ENCODE peak calls at places on chromosomes 3 and 15, in ten cellular contexts. One of them, this sample, is unnamed.

GRCh38 chr15:34338347-34338746 is 766 bp upstream of the SLC12A6 start:
- DNase-seq in fibroblast of pulmonary artery: no peak
- DNase-seq in breast epithelium: no peak
- DNase-seq in natural killer cell: no peak
- DNase-seq in GM12865: no peak
- DNase-seq in cardiac muscle cell: no peak
- DNase-seq in WTC11: no peak
- DNase-seq in PC-9: no peak
- DNase-seq in lower lobe of right lung: no peak
- DNase-seq in progenitor cell of endocrine pancreas: no peak
- DNase-seq in this sample: no peak

GRCh38 chr15:65792988-65793812 is 1.1 kb upstream of the DENND4A start:
- DNase-seq in fibroblast of pulmonary artery: no peak
- DNase-seq in breast epithelium: no peak
- DNase-seq in natural killer cell: no peak
- DNase-seq in GM12865: no peak
- DNase-seq in cardiac muscle cell: no peak
- DNase-seq in WTC11: no peak
- DNase-seq in PC-9: no peak
- DNase-seq in lower lobe of right lung: no peak
- DNase-seq in progenitor cell of endocrine pancreas: no peak
- DNase-seq in this sample: no peak

GRCh38 chr15:34436956-34437442 is 609 bp downstream of the GOLGA8A start:
- DNase-seq in fibroblast of pulmonary artery: peak
- DNase-seq in breast epithelium: no peak
- DNase-seq in natural killer cell: peak
- DNase-seq in GM12865: peak
- DNase-seq in cardiac muscle cell: peak
- DNase-seq in WTC11: peak
- DNase-seq in PC-9: no peak
- DNase-seq in lower lobe of right lung: peak
- DNase-seq in progenitor cell of endocrine pancreas: peak
- DNase-seq in this sample: peak

GRCh38 chr3:101963902-101964362 is 114.6 kb downstream of the NFKBIZ start:
- DNase-seq in fibroblast of pulmonary artery: peak
- DNase-seq in breast epithelium: no peak
- DNase-seq in natural killer cell: no peak
- DNase-seq in GM12865: no peak
- DNase-seq in cardiac muscle cell: peak
- DNase-seq in WTC11: no peak
- DNase-seq in PC-9: peak
- DNase-seq in lower lobe of right lung: no peak
- DNase-seq in progenitor cell of endocrine pancreas: no peak
- DNase-seq in this sample: no peak

GRCh38 chr3:29441422-29441821 is 160.6 kb downstream of the RBMS3 start:
- DNase-seq in fibroblast of pulmonary artery: no peak
- DNase-seq in breast epithelium: no peak
- DNase-seq in natural killer cell: no peak
- DNase-seq in GM12865: no peak
- DNase-seq in cardiac muscle cell: no peak
- DNase-seq in WTC11: no peak
- DNase-seq in PC-9: no peak
- DNase-seq in lower lobe of right lung: no peak
- DNase-seq in progenitor cell of endocrine pancreas: no peak
- DNase-seq in this sample: no peak

GRCh38 chr3:4410174-4410573 is 56.9 kb downstream of the SUMF1 start:
- DNase-seq in fibroblast of pulmonary artery: peak
- DNase-seq in breast epithelium: no peak
- DNase-seq in natural killer cell: no peak
- DNase-seq in GM12865: peak
- DNase-seq in cardiac muscle cell: no peak
- DNase-seq in WTC11: no peak
- DNase-seq in PC-9: no peak
- DNase-seq in lower lobe of right lung: no peak
- DNase-seq in progenitor cell of endocrine pancreas: no peak
- DNase-seq in this sample: no peak

GRCh38 chr3:178618907-178619306 is 82.7 kb downstream of the KCNMB2 start:
- DNase-seq in fibroblast of pulmonary artery: no peak
- DNase-seq in breast epithelium: no peak
- DNase-seq in natural killer cell: no peak
- DNase-seq in GM12865: no peak
- DNase-seq in cardiac muscle cell: no peak
- DNase-seq in WTC11: no peak
- DNase-seq in PC-9: no peak
- DNase-seq in lower lobe of right lung: no peak
- DNase-seq in progenitor cell of endocrine pancreas: no peak
- DNase-seq in this sample: no peak

GRCh38 chr15:63070681-63071129 is 28.2 kb downstream of the TPM1 start:
- DNase-seq in fibroblast of pulmonary artery: peak
- DNase-seq in breast epithelium: no peak
- DNase-seq in natural killer cell: no peak
- DNase-seq in GM12865: peak
- DNase-seq in cardiac muscle cell: no peak
- DNase-seq in WTC11: no peak
- DNase-seq in PC-9: no peak
- DNase-seq in lower lobe of right lung: no peak
- DNase-seq in progenitor cell of endocrine pancreas: no peak
- DNase-seq in this sample: no peak

GRCh38 chr3:112671930-112672715 is 31.2 kb upstream of the CCDC80 start:
- DNase-seq in fibroblast of pulmonary artery: peak
- DNase-seq in breast epithelium: no peak
- DNase-seq in natural killer cell: no peak
- DNase-seq in GM12865: no peak
- DNase-seq in cardiac muscle cell: peak
- DNase-seq in WTC11: no peak
- DNase-seq in PC-9: peak
- DNase-seq in lower lobe of right lung: no peak
- DNase-seq in progenitor cell of endocrine pancreas: no peak
- DNase-seq in this sample: no peak

GRCh38 chr3:160395297-160395696 is 3.7 kb downstream of the IFT80 start:
- DNase-seq in fibroblast of pulmonary artery: peak
- DNase-seq in breast epithelium: no peak
- DNase-seq in natural killer cell: no peak
- DNase-seq in GM12865: no peak
- DNase-seq in cardiac muscle cell: peak
- DNase-seq in WTC11: no peak
- DNase-seq in PC-9: no peak
- DNase-seq in lower lobe of right lung: no peak
- DNase-seq in progenitor cell of endocrine pancreas: no peak
- DNase-seq in this sample: no peak

DNA sequence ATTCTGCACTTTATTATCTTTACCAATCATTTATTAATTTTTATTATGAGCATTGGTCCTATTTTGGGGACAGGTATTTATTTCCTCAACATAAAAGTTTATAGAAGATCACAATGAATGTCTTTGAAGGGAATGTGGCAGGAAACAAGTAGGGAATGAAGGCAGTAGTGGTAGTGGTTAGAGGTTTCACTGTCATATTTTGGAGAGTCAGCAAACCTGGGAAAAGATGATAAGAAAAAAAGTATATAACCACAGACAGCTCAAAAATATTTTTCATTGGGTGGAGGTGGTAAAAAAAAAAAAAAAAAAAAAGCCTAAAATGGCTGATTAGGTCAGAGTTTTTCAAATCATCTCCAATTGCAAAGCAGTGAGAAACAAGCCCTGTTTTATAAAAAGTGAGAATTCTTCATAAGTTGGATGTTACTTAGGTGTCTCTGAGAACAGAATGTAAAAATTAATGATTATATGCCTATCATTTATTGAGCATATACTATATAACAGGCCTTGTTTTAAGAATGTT is 400.0 kb downstream of the LSAMP start:
- DNase-seq in fibroblast of pulmonary artery: no peak
- DNase-seq in breast epithelium: no peak
- DNase-seq in natural killer cell: no peak
- DNase-seq in GM12865: no peak
- DNase-seq in cardiac muscle cell: no peak
- DNase-seq in WTC11: no peak
- DNase-seq in PC-9: no peak
- DNase-seq in lower lobe of right lung: no peak
- DNase-seq in progenitor cell of endocrine pancreas: no peak
- DNase-seq in this sample: no peak
- TF ChIP-seq CTCF in fibroblast of pulmonary artery: no peak
- TF ChIP-seq CTCF in breast epithelium: no peak
- TF ChIP-seq CTCF in natural killer cell: no peak
- TF ChIP-seq CTCF in GM12865: no peak
- TF ChIP-seq CTCF in cardiac muscle cell: no peak
- TF ChIP-seq CTCF in WTC11: no peak
- TF ChIP-seq CTCF in PC-9: no peak
- TF ChIP-seq CTCF in lower lobe of right lung: no peak
- TF ChIP-seq CTCF in progenitor cell of endocrine pancreas: no peak
- TF ChIP-seq CTCF in this sample: no peak

GRCh38 chr3:49566312-49566711 is 12.0 kb downstream of the BSN start:
- DNase-seq in fibroblast of pulmonary artery: peak
- DNase-seq in breast epithelium: no peak
- DNase-seq in natural killer cell: no peak
- DNase-seq in GM12865: peak
- DNase-seq in cardiac muscle cell: no peak
- DNase-seq in WTC11: no peak
- DNase-seq in PC-9: no peak
- DNase-seq in lower lobe of right lung: no peak
- DNase-seq in progenitor cell of endocrine pancreas: no peak
- DNase-seq in this sample: no peak
- TF ChIP-seq CTCF in fibroblast of pulmonary artery: peak
- TF ChIP-seq CTCF in breast epithelium: no peak
- TF ChIP-seq CTCF in natural killer cell: no peak
- TF ChIP-seq CTCF in GM12865: peak
- TF ChIP-seq CTCF in cardiac muscle cell: peak
- TF ChIP-seq CTCF in WTC11: no peak
- TF ChIP-seq CTCF in PC-9: peak
- TF ChIP-seq CTCF in lower lobe of right lung: no peak
- TF ChIP-seq CTCF in progenitor cell of endocrine pancreas: no peak
- TF ChIP-seq CTCF in this sample: no peak

GRCh38 chr3:53074366-53074696 is 28.5 kb upstream of the SFMBT1 start:
- DNase-seq in fibroblast of pulmonary artery: no peak
- DNase-seq in breast epithelium: peak
- DNase-seq in natural killer cell: no peak
- DNase-seq in GM12865: no peak
- DNase-seq in cardiac muscle cell: no peak
- DNase-seq in WTC11: peak
- DNase-seq in PC-9: no peak
- DNase-seq in lower lobe of right lung: no peak
- DNase-seq in progenitor cell of endocrine pancreas: no peak
- DNase-seq in this sample: no peak
- TF ChIP-seq CTCF in fibroblast of pulmonary artery: no peak
- TF ChIP-seq CTCF in breast epithelium: no peak
- TF ChIP-seq CTCF in natural killer cell: no peak
- TF ChIP-seq CTCF in GM12865: no peak
- TF ChIP-seq CTCF in cardiac muscle cell: no peak
- TF ChIP-seq CTCF in WTC11: no peak
- TF ChIP-seq CTCF in PC-9: no peak
- TF ChIP-seq CTCF in lower lobe of right lung: no peak
- TF ChIP-seq CTCF in progenitor cell of endocrine pancreas: no peak
- TF ChIP-seq CTCF in this sample: no peak

DNA sequence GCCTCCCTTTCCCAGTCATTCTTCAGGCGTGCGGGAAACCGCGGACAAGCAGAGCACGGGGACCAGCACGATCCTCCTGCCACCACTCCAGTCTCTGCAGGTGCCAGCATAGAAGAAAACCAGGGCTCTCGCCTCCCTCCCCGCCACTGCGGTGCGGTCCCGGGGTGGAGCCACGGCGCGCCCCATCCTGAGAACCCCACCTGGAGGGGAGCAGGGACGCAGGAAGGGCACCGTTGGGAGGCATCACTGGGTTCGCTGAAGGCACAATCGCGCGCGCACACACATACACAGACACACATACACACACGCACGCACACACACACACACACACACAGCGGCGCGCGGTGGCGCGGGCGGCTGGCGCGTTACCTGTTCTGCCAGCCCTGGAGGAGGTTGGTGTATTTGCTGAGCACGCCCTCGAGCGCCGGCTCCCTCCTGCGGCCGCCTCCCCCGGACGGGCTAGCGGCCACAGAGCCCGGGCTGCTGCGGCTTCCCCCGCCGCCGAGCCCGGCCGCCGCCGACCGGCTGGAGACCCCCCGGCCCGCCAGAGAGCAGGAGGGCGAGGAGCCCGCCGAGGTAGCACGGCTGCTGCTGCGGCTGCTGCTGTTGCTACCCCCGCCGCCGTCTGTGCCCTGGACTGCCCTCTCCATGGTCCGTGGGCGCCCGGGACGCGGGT is 394 bp downstream of the OSBPL10 start:
- DNase-seq in fibroblast of pulmonary artery: peak
- DNase-seq in breast epithelium: peak
- DNase-seq in natural killer cell: no peak
- DNase-seq in GM12865: peak
- DNase-seq in cardiac muscle cell: peak
- DNase-seq in WTC11: peak
- DNase-seq in PC-9: peak
- DNase-seq in lower lobe of right lung: peak
- DNase-seq in progenitor cell of endocrine pancreas: peak
- DNase-seq in this sample: peak
- TF ChIP-seq CTCF in fibroblast of pulmonary artery: no peak
- TF ChIP-seq CTCF in breast epithelium: no peak
- TF ChIP-seq CTCF in natural killer cell: no peak
- TF ChIP-seq CTCF in GM12865: no peak
- TF ChIP-seq CTCF in cardiac muscle cell: no peak
- TF ChIP-seq CTCF in WTC11: no peak
- TF ChIP-seq CTCF in PC-9: no peak
- TF ChIP-seq CTCF in lower lobe of right lung: no peak
- TF ChIP-seq CTCF in progenitor cell of endocrine pancreas: no peak
- TF ChIP-seq CTCF in this sample: no peak

GRCh38 chr15:71800835-71801745 is 9.3 kb upstream of the NR2E3 start:
- DNase-seq in fibroblast of pulmonary artery: peak
- DNase-seq in breast epithelium: no peak
- DNase-seq in natural killer cell: no peak
- DNase-seq in GM12865: peak
- DNase-seq in cardiac muscle cell: peak
- DNase-seq in WTC11: peak
- DNase-seq in PC-9: peak
- DNase-seq in lower lobe of right lung: no peak
- DNase-seq in progenitor cell of endocrine pancreas: peak
- DNase-seq in this sample: no peak

GRCh38 chr15:71804226-71804625 is 6.1 kb upstream of the NR2E3 start:
- DNase-seq in fibroblast of pulmonary artery: no peak
- DNase-seq in breast epithelium: no peak
- DNase-seq in natural killer cell: no peak
- DNase-seq in GM12865: peak
- DNase-seq in cardiac muscle cell: no peak
- DNase-seq in WTC11: no peak
- DNase-seq in PC-9: no peak
- DNase-seq in lower lobe of right lung: no peak
- DNase-seq in progenitor cell of endocrine pancreas: no peak
- DNase-seq in this sample: no peak

GRCh38 chr15:71804695-71805470 is 5.5 kb upstream of the NR2E3 start:
- DNase-seq in fibroblast of pulmonary artery: no peak
- DNase-seq in breast epithelium: no peak
- DNase-seq in natural killer cell: no peak
- DNase-seq in GM12865: peak
- DNase-seq in cardiac muscle cell: no peak
- DNase-seq in WTC11: no peak
- DNase-seq in PC-9: no peak
- DNase-seq in lower lobe of right lung: no peak
- DNase-seq in progenitor cell of endocrine pancreas: no peak
- DNase-seq in this sample: no peak

GRCh38 chr15:71801935-71802655 is 8.3 kb upstream of the NR2E3 start:
- DNase-seq in fibroblast of pulmonary artery: no peak
- DNase-seq in breast epithelium: no peak
- DNase-seq in natural killer cell: no peak
- DNase-seq in GM12865: no peak
- DNase-seq in cardiac muscle cell: no peak
- DNase-seq in WTC11: no peak
- DNase-seq in PC-9: no peak
- DNase-seq in lower lobe of right lung: no peak
- DNase-seq in progenitor cell of endocrine pancreas: no peak
- DNase-seq in this sample: no peak

GRCh38 chr15:71802770-71803169 is 7.6 kb upstream of the NR2E3 start:
- DNase-seq in fibroblast of pulmonary artery: no peak
- DNase-seq in breast epithelium: no peak
- DNase-seq in natural killer cell: no peak
- DNase-seq in GM12865: peak
- DNase-seq in cardiac muscle cell: no peak
- DNase-seq in WTC11: peak
- DNase-seq in PC-9: no peak
- DNase-seq in lower lobe of right lung: no peak
- DNase-seq in progenitor cell of endocrine pancreas: no peak
- DNase-seq in this sample: no peak
- TF ChIP-seq CTCF in fibroblast of pulmonary artery: peak
- TF ChIP-seq CTCF in breast epithelium: no peak
- TF ChIP-seq CTCF in natural killer cell: no peak
- TF ChIP-seq CTCF in GM12865: peak
- TF ChIP-seq CTCF in cardiac muscle cell: peak
- TF ChIP-seq CTCF in WTC11: peak
- TF ChIP-seq CTCF in PC-9: peak
- TF ChIP-seq CTCF in lower lobe of right lung: peak
- TF ChIP-seq CTCF in progenitor cell of endocrine pancreas: peak
- TF ChIP-seq CTCF in this sample: peak

This sample was measured in mesothelial cell of epicardium.